ENCODE peak calls at places on chromosomes 7 and 10, in five cellular contexts. K, P, Y, S and B are unnamed samples.

GRCh38 chr10:106836923-106837322 is 327.6 kb downstream of the SORCS1 start:
- DNase-seq in K (peak; percentile 56), P (no peak), Y (no peak), S (no peak), B (no peak)

GRCh38 chr7:917255-918117 is 37.0 kb downstream of the ADAP1 start:
- DNase-seq in K (no peak), P (peak; percentile 44), Y (peak; percentile 20), S (no peak), B (peak; percentile 68)

GRCh38 chr10:23069019-23069665 is 26.2 kb upstream of the MSRB2 start:
- DNase-seq in S (no peak), P (no peak), K (no peak), Y (no peak), B (no peak)

GRCh38 chr10:121340176-121340850 is 257.9 kb downstream of the FGFR2 start:
- DNase-seq in Y (no peak), K (no peak), P (no peak), S (no peak), B (no peak)

GRCh38 chr7:128161466-128162125 is 79.5 kb upstream of the LEP start:
- DNase-seq in S (no peak), P (no peak), Y (no peak), K (no peak), B (no peak)

GRCh38 chr7:2441430-2442058 is 34.7 kb downstream of the GRIFIN start:
- DNase-seq in P (no peak), Y (no peak), K (no peak), S (no peak), B (no peak)

GRCh38 chr10:14601872-14602725 is 172.6 kb downstream of the FAM107B start:
- DNase-seq in Y (peak; percentile 64), P (no peak), S (peak; percentile 74), K (no peak), B (peak; percentile 80)

GRCh38 chr7:98137134-98137825 is 30.6 kb downstream of the LMTK2 start:
- DNase-seq in S (no peak), P (no peak), K (no peak), Y (no peak), B (no peak)

GRCh38 chr10:124624875-124625274 is 119.3 kb downstream of the FAM53B start:
- DNase-seq in P (no peak), Y (no peak), K (no peak), S (no peak), B (no peak)

GRCh38 chr10:77545585-77545984 is 92.0 kb downstream of the KCNMA1 start:
- DNase-seq in Y (no peak), P (no peak), K (no peak), S (no peak), B (no peak)

GRCh38 chr10:59626523-59626869 is 83.2 kb downstream of the SLC16A9 start:
- DNase-seq in P (no peak), Y (no peak), S (no peak), K (no peak), B (no peak)

GRCh38 chr10:986881-987634 is 1.2 kb upstream of the GTPBP4 start:
- DNase-seq in Y (no peak), P (peak; percentile 58), K (no peak), S (no peak), B (peak; percentile 29)

GRCh38 chr7:66181845-66182244 is 23.3 kb upstream of the TPST1 start:
- DNase-seq in P (no peak), K (no peak), Y (no peak), S (no peak), B (no peak)

GRCh38 chr7:41134873-41135250 is 568.0 kb downstream of the INHBA start:
- DNase-seq in P (no peak), K (no peak), S (no peak), Y (no peak), B (no peak)

GRCh38 chr10:46553238-46554049 is 3.0 kb downstream of the GPRIN2 start:
- DNase-seq in K (no peak), S (no peak), Y (peak; percentile 43), P (peak; percentile 63), B (peak; percentile 77)

GRCh38 chr7:101251871-101252659 is 7.2 kb upstream of the FIS1 start:
- DNase-seq in S (peak; percentile 99), P (peak; percentile 98), K (peak; percentile 96), Y (peak; percentile 99), B (peak; percentile 99)

GRCh38 chr10:34403512-34403911 is 411.6 kb downstream of the PARD3 start:
- DNase-seq in Y (no peak), K (no peak), P (no peak), S (peak; percentile 52), B (no peak)

GRCh38 chr10:46536171-46536570 is 20.3 kb downstream of the GPRIN2 start:
- DNase-seq in P (peak; percentile 49), S (no peak), K (no peak), Y (peak; percentile 41), B (no peak)

GRCh38 chr7:22204312-22204711 is 152.6 kb downstream of the RAPGEF5 start:
- DNase-seq in S (no peak), P (no peak), K (no peak), Y (no peak), B (no peak)

GRCh38 chr7:22633954-22634474 is 93.0 kb upstream of the IL6 start:
- DNase-seq in Y (no peak), S (no peak), P (no peak), K (no peak), B (no peak)

GRCh38 chr7:135650831-135651573 is 11.3 kb upstream of the STMP1 start:
- DNase-seq in K (peak; percentile 82), Y (no peak), S (no peak), P (no peak), B (no peak)

GRCh38 chr7:39560398-39560797 is 5.8 kb upstream of the YAE1 start:
- DNase-seq in K (no peak), S (no peak), Y (no peak), P (no peak), B (no peak)

GRCh38 chr10:88730864-88731263 is 24.8 kb downstream of the LIPK start:
- DNase-seq in K (no peak), S (no peak), P (no peak), Y (no peak), B (no peak)

GRCh38 chr10:76553700-76554470 is 1083.7 kb downstream of the KCNMA1 start:
- DNase-seq in S (no peak), P (no peak), Y (no peak), K (no peak), B (no peak)

GRCh38 chr10:3068201-3068967 is 1.0 kb downstream of the PFKP start:
- DNase-seq in K (peak; percentile 47), P (peak; percentile 78), Y (peak; percentile 74), S (peak; percentile 60), B (peak; percentile 81)

GRCh38 chr7:73452999-73453635 is 19.5 kb downstream of the FZD9 start:
- DNase-seq in S (no peak), K (no peak), Y (no peak), P (no peak), B (no peak)

GRCh38 chr7:149027055-149027454 is 1.2 kb downstream of the PDIA4 start:
- DNase-seq in S (no peak), Y (no peak), P (no peak), K (no peak), B (no peak)

GRCh38 chr10:129140861-129141260 is 326.2 kb upstream of the MGMT start:
- DNase-seq in S (no peak), P (no peak), Y (no peak), K (peak; percentile 7), B (no peak)

GRCh38 chr7:157760004-157760730 is 423.4 kb downstream of the DNAJB6 start:
- DNase-seq in Y (no peak), P (no peak), S (peak; percentile 12), K (no peak), B (no peak)

GRCh38 chr7:81159402-81159801 is 240.6 kb upstream of the SEMA3C start:
- DNase-seq in S (peak; percentile 66), K (no peak), P (no peak), Y (no peak), B (no peak)

GRCh38 chr7:121075952-121076349 is 87.4 kb downstream of the CPED1 start:
- DNase-seq in P (no peak), Y (no peak), S (no peak), K (no peak), B (no peak)

GRCh38 chr7:25947669-25948516 is 204.1 kb upstream of the NFE2L3 start:
- DNase-seq in K (no peak), S (no peak), Y (no peak), P (no peak), B (no peak)

GRCh38 chr7:1667566-1668485 is 2.3 kb upstream of the ELFN1 start:
- DNase-seq in K (no peak), P (peak; percentile 53), S (no peak), Y (peak; percentile 41), B (peak; percentile 61)